ENCODE peak calls at places on chromosomes 7 and 10, in six cellular contexts. Z is right cardiac atrium; I is NCI-H460; X is choroid plexus epithelial cell; R is stimulated activated naive B cell treated with anti-CD40 and anti-IgM and Interleukin-4, amounts not matched to agents 10 μg/mL and 1 μg/mL and 100 μg/mL, for 72 hours; V is lower leg skin. O is an unnamed sample.
A peak's percentile ranks its signal among the peaks of the same experiment; 100 is the strongest.

GRCh38 chr10:4586756-4587155 is 239.3 kb upstream of the AKR1E2 start:
- DNase-seq in R (no peak), I (no peak), V (no peak), X (no peak), Z (no peak), O (no peak)

GRCh38 chr10:132671171-132672154 is 114.5 kb downstream of the NKX6-2 start:
- DNase-seq in R (no peak), V (no peak), Z (peak; percentile 73), I (no peak), X (no peak), O (peak; percentile 67)

GRCh38 chr7:140146574-140146973 is 30.2 kb downstream of the KDM7A start:
- DNase-seq in X (no peak), R (no peak), V (no peak), I (no peak), Z (no peak), O (no peak)

GRCh38 chr7:88020953-88021650 is 87.1 kb downstream of the ADAM22 start:
- DNase-seq in Z (no peak), X (peak; percentile 19), I (no peak), V (no peak), R (no peak), O (no peak)

GRCh38 chr7:28957822-28958234 is 302 bp downstream of the TRIL start:
- DNase-seq in V (no peak), I (no peak), X (peak; percentile 13), R (no peak), Z (no peak), O (no peak)

GRCh38 chr10:1096287-1096889 is 40.2 kb downstream of the WDR37 start:
- DNase-seq in I (no peak), Z (no peak), R (no peak), V (no peak), X (no peak), O (peak; percentile 43)

GRCh38 chr7:130941322-130942210 is 207.6 kb upstream of the KLF14 start:
- DNase-seq in X (peak; percentile 82), I (peak; percentile 59), V (no peak), R (no peak), Z (peak; percentile 62), O (no peak)

GRCh38 chr7:2044883-2045471 is 187.8 kb downstream of the MAD1L1 start:
- DNase-seq in I (no peak), R (no peak), V (no peak), Z (peak; percentile 43), X (no peak), O (peak; percentile 38)

GRCh38 chr7:41193738-41194287 is 509.1 kb downstream of the INHBA start:
- DNase-seq in V (no peak), Z (no peak), I (no peak), X (no peak), R (no peak), O (no peak)

GRCh38 chr10:127013251-127013656 is 108.0 kb downstream of the DOCK1 start:
- DNase-seq in R (no peak), Z (peak; percentile 49), V (no peak), I (no peak), X (no peak), O (no peak)

O was measured in suprapubic skin.